ENCODE peak calls at places on chromosomes 5 and 9, in six cellular contexts. One of them, this sample, is unnamed.

GRCh38 chr9:113492343-113493079 is 29.0 kb downstream of the RGS3 start:
- DNase-seq in breast epithelium: no peak
- DNase-seq in WTC11: no peak
- DNase-seq in OCI-LY7: no peak
- DNase-seq in neural progenitor cell: no peak
- DNase-seq in AG04449: no peak
- DNase-seq in this sample: no peak

GRCh38 chr9:70601000-70601929 is 186.8 kb upstream of the KLF9 start:
- DNase-seq in neural progenitor cell: no peak
- DNase-seq in breast epithelium: peak; percentile 94
- DNase-seq in OCI-LY7: no peak
- DNase-seq in WTC11: no peak
- DNase-seq in AG04449: peak; percentile 99
- DNase-seq in this sample: no peak

GRCh38 chr5:126561908-126562307 is 33.1 kb downstream of the ALDH7A1 start:
- DNase-seq in neural progenitor cell: no peak
- DNase-seq in AG04449: no peak
- DNase-seq in OCI-LY7: peak; percentile 26
- DNase-seq in breast epithelium: no peak
- DNase-seq in WTC11: no peak
- DNase-seq in this sample: no peak

GRCh38 chr9:34408173-34408572 is 31.5 kb upstream of the MYORG start:
- DNase-seq in WTC11: no peak
- DNase-seq in OCI-LY7: no peak
- DNase-seq in neural progenitor cell: no peak
- DNase-seq in AG04449: no peak
- DNase-seq in breast epithelium: no peak
- DNase-seq in this sample: no peak

GRCh38 chr9:130042931-130043653 is at the start of gene FNBP1:
- DNase-seq in breast epithelium: peak; percentile 48
- DNase-seq in WTC11: peak; percentile 78
- DNase-seq in neural progenitor cell: peak; percentile 94
- DNase-seq in AG04449: no peak
- DNase-seq in OCI-LY7: peak; percentile 84
- DNase-seq in this sample: peak; percentile 82

GRCh38 chr9:89410709-89411111 is 87.2 kb downstream of the SEMA4D start:
- DNase-seq in WTC11: no peak
- DNase-seq in AG04449: no peak
- DNase-seq in breast epithelium: no peak
- DNase-seq in neural progenitor cell: no peak
- DNase-seq in OCI-LY7: no peak
- DNase-seq in this sample: no peak

GRCh38 chr5:172866802-172867748 is 33.0 kb downstream of the ERGIC1 start:
- DNase-seq in AG04449: no peak
- DNase-seq in WTC11: no peak
- DNase-seq in neural progenitor cell: no peak
- DNase-seq in OCI-LY7: no peak
- DNase-seq in breast epithelium: no peak
- DNase-seq in this sample: no peak

GRCh38 chr5:27020965-27021364 is 17.4 kb downstream of the CDH9 start:
- DNase-seq in OCI-LY7: no peak
- DNase-seq in WTC11: no peak
- DNase-seq in breast epithelium: no peak
- DNase-seq in AG04449: no peak
- DNase-seq in neural progenitor cell: no peak
- DNase-seq in this sample: no peak

GRCh38 chr9:105828596-105829213 is 134.4 kb downstream of the TMEM38B start:
- DNase-seq in neural progenitor cell: no peak
- DNase-seq in AG04449: no peak
- DNase-seq in WTC11: no peak
- DNase-seq in OCI-LY7: no peak
- DNase-seq in breast epithelium: no peak
- DNase-seq in this sample: no peak

GRCh38 chr9:122445155-122445749 is 32.5 kb downstream of the OR1J1 start:
- DNase-seq in WTC11: no peak
- DNase-seq in breast epithelium: no peak
- DNase-seq in neural progenitor cell: no peak
- DNase-seq in AG04449: peak; percentile 47
- DNase-seq in OCI-LY7: no peak
- DNase-seq in this sample: no peak

GRCh38 chr5:33433303-33434255 is 7.2 kb upstream of the TARS1 start:
- DNase-seq in WTC11: no peak
- DNase-seq in breast epithelium: no peak
- DNase-seq in OCI-LY7: no peak
- DNase-seq in AG04449: no peak
- DNase-seq in neural progenitor cell: no peak
- DNase-seq in this sample: no peak

GRCh38 chr5:82605441-82605973 is 327.4 kb upstream of the RPS23 start:
- DNase-seq in breast epithelium: no peak
- DNase-seq in OCI-LY7: no peak
- DNase-seq in WTC11: no peak
- DNase-seq in AG04449: no peak
- DNase-seq in neural progenitor cell: no peak
- DNase-seq in this sample: no peak

GRCh38 chr5:73591698-73592501 is 26.4 kb downstream of the UTP15 start:
- DNase-seq in WTC11: no peak
- DNase-seq in AG04449: no peak
- DNase-seq in OCI-LY7: no peak
- DNase-seq in neural progenitor cell: no peak
- DNase-seq in breast epithelium: no peak
- DNase-seq in this sample: no peak

GRCh38 chr5:21895766-21896165 is 957.4 kb downstream of the CDH12 start:
- DNase-seq in AG04449: no peak
- DNase-seq in WTC11: no peak
- DNase-seq in neural progenitor cell: no peak
- DNase-seq in breast epithelium: no peak
- DNase-seq in OCI-LY7: no peak
- DNase-seq in this sample: no peak

GRCh38 chr9:20649381-20649780 is 27.1 kb upstream of the MLLT3 start:
- DNase-seq in AG04449: no peak
- DNase-seq in WTC11: no peak
- DNase-seq in breast epithelium: no peak
- DNase-seq in OCI-LY7: no peak
- DNase-seq in neural progenitor cell: no peak
- DNase-seq in this sample: no peak

GRCh38 chr9:99827244-99827643 is 5.6 kb downstream of the NR4A3 start:
- DNase-seq in OCI-LY7: no peak
- DNase-seq in breast epithelium: no peak
- DNase-seq in WTC11: no peak
- DNase-seq in neural progenitor cell: no peak
- DNase-seq in AG04449: no peak
- DNase-seq in this sample: no peak

GRCh38 chr5:1555011-1555807 is 31.4 kb upstream of the LPCAT1 start:
- DNase-seq in breast epithelium: peak; percentile 82
- DNase-seq in neural progenitor cell: no peak
- DNase-seq in WTC11: no peak
- DNase-seq in AG04449: peak; percentile 29
- DNase-seq in OCI-LY7: no peak
- DNase-seq in this sample: no peak

GRCh38 chr5:138354926-138355378 is 2.5 kb downstream of the KDM3B start:
- DNase-seq in neural progenitor cell: peak; percentile 73
- DNase-seq in OCI-LY7: peak; percentile 73
- DNase-seq in AG04449: peak; percentile 49
- DNase-seq in breast epithelium: no peak
- DNase-seq in WTC11: peak; percentile 37
- DNase-seq in this sample: no peak
- TF ChIP-seq CTCF in neural progenitor cell: no peak
- TF ChIP-seq CTCF in OCI-LY7: peak; percentile 66
- TF ChIP-seq CTCF in AG04449: no peak
- TF ChIP-seq CTCF in breast epithelium: no peak
- TF ChIP-seq CTCF in WTC11: no peak
- TF ChIP-seq CTCF in this sample: no peak

GRCh38 chr5:124025306-124025705 is 513.3 kb downstream of the CSNK1G3 start:
- DNase-seq in OCI-LY7: no peak
- DNase-seq in neural progenitor cell: peak; percentile 32
- DNase-seq in breast epithelium: no peak
- DNase-seq in WTC11: no peak
- DNase-seq in AG04449: no peak
- DNase-seq in this sample: no peak

GRCh38 chr5:124022966-124023365 is 511.0 kb downstream of the CSNK1G3 start:
- DNase-seq in OCI-LY7: no peak
- DNase-seq in WTC11: no peak
- DNase-seq in neural progenitor cell: no peak
- DNase-seq in breast epithelium: no peak
- DNase-seq in AG04449: no peak
- DNase-seq in this sample: no peak

GRCh38 chr5:124021066-124021641 is 509.2 kb downstream of the CSNK1G3 start:
- DNase-seq in WTC11: no peak
- DNase-seq in neural progenitor cell: no peak
- DNase-seq in AG04449: no peak
- DNase-seq in breast epithelium: no peak
- DNase-seq in OCI-LY7: no peak
- DNase-seq in this sample: no peak
- TF ChIP-seq CTCF in WTC11: no peak
- TF ChIP-seq CTCF in neural progenitor cell: no peak
- TF ChIP-seq CTCF in AG04449: no peak
- TF ChIP-seq CTCF in breast epithelium: no peak
- TF ChIP-seq CTCF in OCI-LY7: peak; percentile 57
- TF ChIP-seq CTCF in this sample: no peak

GRCh38 chr5:145129797-145130196 is 705.3 kb downstream of the PRELID2 start:
- DNase-seq in breast epithelium: no peak
- DNase-seq in WTC11: no peak
- DNase-seq in neural progenitor cell: no peak
- DNase-seq in AG04449: no peak
- DNase-seq in OCI-LY7: no peak
- DNase-seq in this sample: no peak

DNA sequence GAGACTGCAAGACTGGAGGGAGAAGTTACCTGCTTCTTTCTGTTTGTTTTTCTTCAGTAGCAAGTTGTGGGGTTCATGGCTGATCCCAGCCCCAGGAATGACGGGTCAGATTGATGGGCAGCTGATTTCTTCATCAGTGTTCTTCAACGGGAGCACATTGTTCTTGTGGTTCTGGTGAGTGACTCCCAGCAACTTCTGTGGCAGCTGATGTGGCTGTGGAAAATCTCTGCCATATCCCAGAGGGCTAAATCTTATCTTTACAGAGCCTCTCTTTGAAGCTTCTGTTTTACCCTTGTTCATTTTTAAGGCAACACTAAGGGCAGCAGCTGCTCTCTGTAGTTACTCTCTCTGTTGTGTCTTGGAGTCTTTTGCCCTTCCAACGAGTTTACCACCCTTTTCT is 710.3 kb downstream of the PRELID2 start:
- DNase-seq in OCI-LY7: no peak
- DNase-seq in breast epithelium: no peak
- DNase-seq in neural progenitor cell: no peak
- DNase-seq in AG04449: no peak
- DNase-seq in WTC11: no peak
- DNase-seq in this sample: no peak
- TF ChIP-seq CTCF in OCI-LY7: no peak
- TF ChIP-seq CTCF in breast epithelium: no peak
- TF ChIP-seq CTCF in neural progenitor cell: no peak
- TF ChIP-seq CTCF in AG04449: no peak
- TF ChIP-seq CTCF in WTC11: no peak
- TF ChIP-seq CTCF in this sample: no peak

DNA sequence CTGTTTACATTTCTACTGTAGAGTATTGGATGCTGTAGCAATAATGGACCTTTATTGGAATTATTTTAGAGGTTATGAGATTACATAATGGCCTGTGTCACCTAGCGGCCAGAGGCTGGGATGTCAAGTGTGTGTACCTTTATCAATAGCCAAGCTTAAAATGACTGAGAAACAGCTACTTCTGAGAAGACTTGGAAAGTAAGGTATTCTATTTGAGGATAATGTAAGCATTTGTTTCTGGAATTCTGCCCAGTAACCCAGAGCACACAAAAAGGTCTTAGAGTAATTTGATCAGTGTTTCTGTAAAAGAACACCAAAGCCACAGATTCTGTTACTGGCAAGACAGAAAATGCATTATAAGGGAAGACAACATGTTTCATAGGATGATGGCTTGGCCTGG is 116.8 kb downstream of the MACIR start:
- DNase-seq in neural progenitor cell: no peak
- DNase-seq in WTC11: no peak
- DNase-seq in OCI-LY7: no peak
- DNase-seq in AG04449: peak; percentile 65
- DNase-seq in breast epithelium: no peak
- DNase-seq in this sample: no peak
- TF ChIP-seq CTCF in neural progenitor cell: no peak
- TF ChIP-seq CTCF in WTC11: no peak
- TF ChIP-seq CTCF in OCI-LY7: peak; percentile 52
- TF ChIP-seq CTCF in AG04449: no peak
- TF ChIP-seq CTCF in breast epithelium: no peak
- TF ChIP-seq CTCF in this sample: no peak